ENCODE peak calls at places on chromosome 14, in four cellular contexts. M is A549, R is H1, K is K562. C is an unnamed sample.

GRCh38 chr14:68564826-68565760 is 227.8 kb downstream of the ZFP36L1 start:
- DNase-seq in M (no peak), R (no peak), K (peak; percentile 29), C (peak; percentile 68)

GRCh38 chr14:74501135-74501614 is 7.6 kb downstream of the ISCA2 start:
- DNase-seq in M (peak; percentile 68), R (peak; percentile 56), K (peak; percentile 60), C (peak; percentile 52)

GRCh38 chr14:58133739-58134138 is 18.3 kb downstream of the ARMH4 start:
- DNase-seq in M (peak; percentile 32), R (no peak), K (no peak), C (no peak)

GRCh38 chr14:93072659-93073365 is 42.9 kb downstream of the ITPK1 start:
- DNase-seq in M (no peak), R (no peak), K (no peak), C (no peak)

GRCh38 chr14:55532645-55533309 is 47.2 kb upstream of the KTN1 start:
- DNase-seq in M (no peak), R (peak; percentile 9), K (no peak), C (no peak)

GRCh38 chr14:75274045-75274898 is 4.4 kb upstream of the FOS start:
- DNase-seq in M (no peak), R (no peak), K (no peak), C (no peak)

GRCh38 chr14:68088463-68088862 is 268.9 kb downstream of the RAD51B start:
- DNase-seq in M (peak; percentile 76), R (no peak), K (no peak), C (no peak)

GRCh38 chr14:89681086-89682018 is 264.3 kb upstream of the FOXN3 start:
- DNase-seq in M (no peak), R (no peak), K (no peak), C (no peak)

GRCh38 chr14:91614187-91614586 is 104.1 kb upstream of the PPP4R3A start:
- DNase-seq in M (peak; percentile 21), R (no peak), K (peak; percentile 66), C (no peak)

GRCh38 chr14:74515891-74516412 is 22.4 kb downstream of the ISCA2 start:
- DNase-seq in M (no peak), R (no peak), K (no peak), C (no peak)

GRCh38 chr14:31265701-31266398 is 58.3 kb upstream of the HECTD1 start:
- DNase-seq in M (no peak), R (no peak), K (peak; percentile 23), C (peak; percentile 89)

GRCh38 chr14:69573841-69574265 is 818 bp downstream of the CCDC177 start:
- DNase-seq in M (no peak), R (no peak), K (no peak), C (no peak)

GRCh38 chr14:91360490-91361235 is 57.0 kb downstream of the CCDC88C start:
- DNase-seq in M (no peak), R (no peak), K (no peak), C (no peak)

GRCh38 chr14:94022532-94023411 is 3.4 kb upstream of the OTUB2 start:
- DNase-seq in M (no peak), R (no peak), K (no peak), C (peak; percentile 51)

GRCh38 chr14:73025544-73025943 is 1.4 kb downstream of the ZFYVE1 start:
- DNase-seq in M (peak; percentile 31), R (no peak), K (peak; percentile 14), C (no peak)

GRCh38 chr14:60095781-60096450 is 4.2 kb downstream of the PCNX4 start:
- DNase-seq in M (no peak), R (no peak), K (no peak), C (no peak)

GRCh38 chr14:44956866-44957265 is 4.9 kb downstream of the KLHL28 start:
- DNase-seq in M (no peak), R (no peak), K (no peak), C (no peak)

GRCh38 chr14:23177181-23177580 is 6.3 kb downstream of the SLC7A8 start:
- DNase-seq in M (peak; percentile 12), R (no peak), K (no peak), C (no peak)

GRCh38 chr14:23829736-23830474 is 123.7 kb upstream of the DHRS4 start:
- DNase-seq in M (peak; percentile 89), R (no peak), K (peak; percentile 1), C (peak; percentile 81)

GRCh38 chr14:21201732-21202462 is 46.0 kb upstream of the OR5AU1 start:
- DNase-seq in M (no peak), R (no peak), K (no peak), C (no peak)

GRCh38 chr14:63050694-63051093 is 5.4 kb upstream of the KCNH5 start:
- DNase-seq in M (no peak), R (no peak), K (no peak), C (no peak)

GRCh38 chr14:36055681-36056225 is 120.8 kb downstream of the PTCSC3 start:
- DNase-seq in M (no peak), R (no peak), K (no peak), C (no peak)

GRCh38 chr14:33532581-33532980 is 418.3 kb downstream of the EGLN3 start:
- DNase-seq in M (no peak), R (no peak), K (no peak), C (no peak)

GRCh38 chr14:29035129-29035528 is 268.5 kb downstream of the FOXG1 start:
- DNase-seq in M (no peak), R (no peak), K (no peak), C (no peak)

GRCh38 chr14:100440207-100440631 is 117.1 kb downstream of the SLC25A47 start:
- DNase-seq in M (peak; percentile 81), R (peak; percentile 31), K (peak; percentile 79), C (peak; percentile 73)

GRCh38 chr14:32028599-32028998 is 48.5 kb upstream of the ARHGAP5 start:
- DNase-seq in M (no peak), R (no peak), K (no peak), C (no peak)

GRCh38 chr14:35332517-35333346 is 40.5 kb downstream of the PSMA6 start:
- DNase-seq in M (peak; percentile 58), R (no peak), K (no peak), C (no peak)

GRCh38 chr14:94328196-94328595 is 5.1 kb upstream of the SERPINA6 start:
- DNase-seq in M (no peak), R (no peak), K (no peak), C (no peak)

GRCh38 chr14:55349565-55349964 is 62.1 kb downstream of the ATG14 start:
- DNase-seq in M (no peak), R (no peak), K (no peak), C (no peak)

DNA sequence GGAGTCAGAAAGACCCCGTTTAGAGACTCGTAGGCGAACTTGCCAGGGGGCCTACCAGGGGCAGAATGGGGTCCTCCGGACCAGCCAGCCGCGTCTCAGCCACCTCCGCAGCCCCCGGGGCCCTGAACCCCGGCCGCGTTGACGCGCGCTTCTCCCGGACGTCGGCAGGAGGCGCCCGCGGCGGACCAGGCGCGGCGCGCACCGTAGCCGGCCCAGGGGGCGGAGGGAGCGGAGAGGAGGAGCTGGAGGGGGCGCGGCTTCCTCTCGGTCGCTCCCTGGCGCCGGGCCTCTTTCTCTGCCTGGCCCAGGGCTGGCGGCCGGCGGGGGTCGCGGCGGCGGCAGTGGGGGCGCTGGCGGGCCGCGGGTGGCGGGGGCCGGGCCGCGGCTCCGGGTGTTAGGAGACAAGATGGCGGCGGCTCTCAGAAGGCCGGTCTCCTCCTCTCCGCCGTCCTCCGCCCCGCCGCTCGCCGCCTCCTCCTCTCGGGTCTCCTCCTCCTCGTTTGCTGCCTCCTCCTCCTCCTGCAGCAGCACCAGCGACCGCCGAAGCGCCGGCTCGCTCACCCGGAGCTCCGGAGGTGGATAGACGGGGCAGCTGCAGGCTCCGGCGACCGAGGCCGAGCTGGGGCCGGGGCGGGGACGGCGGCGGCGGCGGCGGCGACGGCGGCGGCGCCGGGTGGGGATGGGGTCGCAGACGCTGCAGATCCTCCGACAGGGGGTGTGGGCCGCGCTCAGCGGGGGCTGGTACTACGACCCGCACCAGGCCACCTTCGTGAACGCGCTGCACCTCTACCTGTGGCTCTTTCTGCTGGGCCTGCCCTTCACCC is at the start of gene PCNX1:
- DNase-seq in M (peak; percentile 85), R (peak; percentile 64), K (peak; percentile 79), C (peak; percentile 79)
- TF ChIP-seq POLR2A in M (peak; percentile 55), R (peak; percentile 57), K (no peak), C (no peak)

GRCh38 chr14:24885410-24885913 is 164.5 kb downstream of the STXBP6 start:
- DNase-seq in M (no peak), R (no peak), K (no peak), C (peak; percentile 94)
- TF ChIP-seq RNF2 in M (no peak), R (no peak), K (no peak), C (no peak)

GRCh38 chr14:103724116-103724515 is 8.5 kb downstream of the ZFYVE21 start:
- DNase-seq in M (no peak), R (no peak), K (peak; percentile 30), C (no peak)
- TF ChIP-seq POLR2A in M (no peak), R (no peak), K (no peak), C (no peak)

GRCh38 chr14:101467181-101467926 is 93.9 kb upstream of the DIO3 start:
- DNase-seq in M (no peak), R (no peak), K (no peak), C (no peak)
- TF ChIP-seq RNF2 in M (no peak), R (no peak), K (no peak), C (no peak)

DNA sequence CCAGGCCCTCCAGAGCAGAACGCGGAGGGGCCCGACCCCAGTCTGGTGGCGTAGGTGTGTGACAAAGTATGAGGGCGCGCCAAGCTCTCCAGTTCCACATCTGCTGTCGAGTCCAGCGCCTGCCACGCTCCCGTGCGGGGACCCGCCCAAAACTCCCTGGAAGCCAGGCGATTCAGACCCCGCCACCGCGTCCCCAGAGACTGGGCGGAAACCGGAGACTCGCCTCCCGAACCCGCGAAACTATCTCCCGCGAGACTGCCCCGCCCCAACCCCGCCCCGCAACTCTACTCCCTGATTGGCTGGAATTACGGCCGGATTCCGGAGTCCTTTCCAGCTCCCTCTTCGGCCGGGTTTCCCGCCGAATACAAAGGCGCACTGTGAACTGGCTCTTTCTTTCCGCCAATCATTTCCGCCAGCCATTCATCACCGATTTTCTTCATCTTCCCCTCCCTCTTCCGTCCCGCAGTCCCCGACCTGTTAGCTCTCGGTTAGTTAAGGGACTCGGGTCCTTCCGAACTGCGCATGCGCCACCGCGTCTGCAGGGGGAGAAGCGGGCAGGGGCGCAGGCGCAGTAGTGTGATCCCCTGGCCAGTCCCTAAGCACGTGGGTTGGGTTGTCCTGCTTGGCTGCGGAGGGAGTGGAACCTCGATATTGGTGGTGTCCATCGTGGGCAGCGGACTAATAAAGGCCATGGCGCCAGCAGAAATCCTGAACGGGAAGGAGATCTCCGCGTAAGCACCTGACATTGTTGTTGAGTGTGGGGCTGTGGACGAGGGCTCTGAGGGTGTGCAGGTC is at the start of gene MTHFD1:
- DNase-seq in M (peak; percentile 99), R (peak; percentile 98), K (peak; percentile 96), C (peak; percentile 99)
- TF ChIP-seq POLR2A in M (peak; percentile 78), R (peak; percentile 89), K (peak; percentile 81), C (peak; percentile 59)